ENCODE peak calls at places on chromosomes 4 and X, in nine cellular contexts. O is caudate nucleus; L is germinal center; D is H4; F is T47D; Y is stimulated activated CD8-positive, alpha-beta memory T cell treated with anti-CD3 and anti-CD28 coated beads, Interleukin-15, amount 100 ng/mL, for 4 hours; X is hepatic stellate cell; T is NCI-H1092 treated with DMSO at 0.1 percent for 48 hours; A is pancreas. Q is an unnamed sample.

GRCh38 chr4:3706565-3707422 is 59.4 kb upstream of the ADRA2C start:
- DNase-seq in X (no peak), T (no peak), O (no peak), L (no peak), F (no peak), A (no peak), D (no peak), Y (no peak), Q (no peak)

GRCh38 chr4:112813790-112814189 is 176.8 kb downstream of the LARP7 start:
- DNase-seq in D (peak; percentile 6), Y (no peak), T (no peak), F (no peak), X (peak; percentile 16), L (no peak), A (no peak), O (no peak), Q (no peak)

GRCh38 chrX:71927040-71927439 is 16.4 kb downstream of the NHSL2 start:
- DNase-seq in F (no peak), L (no peak), O (no peak), X (no peak), T (no peak), A (no peak), Y (no peak), D (no peak), Q (no peak)

GRCh38 chr4:77818667-77819408 is at the start of gene CNOT6L:
- DNase-seq in F (peak; percentile 78), O (peak; percentile 67), D (peak; percentile 13), Y (peak; percentile 26), L (peak; percentile 70), X (peak; percentile 46), A (peak; percentile 73), T (peak; percentile 73), Q (peak; percentile 58)

GRCh38 chr4:37615059-37615719 is 71.0 kb downstream of the RELL1 start:
- DNase-seq in X (no peak), Y (no peak), O (no peak), L (no peak), A (no peak), F (no peak), T (no peak), D (no peak), Q (no peak)

GRCh38 chrX:153551135-153551534 is 33.7 kb downstream of the ATP2B3 start:
- DNase-seq in L (no peak), F (no peak), T (no peak), Y (no peak), O (no peak), X (no peak), D (no peak), A (no peak), Q (no peak)

GRCh38 chr4:7295201-7295916 is 103.0 kb downstream of the SORCS2 start:
- DNase-seq in F (no peak), D (no peak), Y (no peak), L (no peak), T (peak; percentile 67), O (peak; percentile 92), X (no peak), A (no peak), Q (no peak)

GRCh38 chr4:74794341-74794801 is at the start of gene BTC:
- DNase-seq in F (peak; percentile 79), Y (no peak), X (peak; percentile 9), D (peak; percentile 60), T (no peak), L (peak; percentile 24), O (no peak), A (peak; percentile 77), Q (no peak)

GRCh38 chr4:155777971-155778710 is 19.3 kb downstream of the GUCY1B1 start:
- DNase-seq in L (no peak), A (peak; percentile 56), D (peak; percentile 46), F (no peak), X (no peak), Y (no peak), T (no peak), O (no peak), Q (no peak)

Q was measured in hypothalamus.